ENCODE peak calls at places on chromosomes 13 and 19, in seven cellular contexts. O is IMR-90, P is cardiac muscle cell, S is bronchial epithelial cell, H is heart right ventricle, G is left ventricle myocardium inferior, A is tibial artery. W is an unnamed sample.

GRCh38 chr13:44853641-44854040 is 135.6 kb downstream of the NUFIP1 start:
- DNase-seq in O (no peak), P (peak; percentile 21), S (peak; percentile 66), H (no peak), G (no peak), A (no peak), W (no peak)

GRCh38 chr13:25886438-25887214 is 165.2 kb downstream of the SHISA2 start:
- DNase-seq in O (peak; percentile 44), P (peak; percentile 63), S (peak; percentile 95), H (no peak), G (no peak), A (no peak), W (no peak)

GRCh38 chr19:17075860-17076538 is 422 bp downstream of the MYO9B start:
- DNase-seq in O (peak; percentile 33), P (peak; percentile 31), S (peak; percentile 10), H (peak; percentile 49), G (peak; percentile 36), A (peak; percentile 49), W (no peak)

GRCh38 chr13:30113531-30113930 is 193.8 kb downstream of the KATNAL1 start:
- DNase-seq in O (no peak), P (no peak), S (no peak), H (no peak), G (no peak), A (peak; percentile 54), W (no peak)

GRCh38 chr19:5147971-5148793 is 179.3 kb downstream of the KDM4B start:
- DNase-seq in O (no peak), P (no peak), S (no peak), H (peak; percentile 25), G (peak; percentile 10), A (peak; percentile 56), W (peak; percentile 62)

GRCh38 chr13:85590231-85590931 is 208.8 kb downstream of the SLITRK6 start:
- DNase-seq in O (no peak), P (no peak), S (peak; percentile 10), H (no peak), G (no peak), A (no peak), W (no peak)

GRCh38 chr13:77285098-77285497 is 41.8 kb downstream of the MYCBP2 start:
- DNase-seq in O (no peak), P (no peak), S (no peak), H (no peak), G (no peak), A (no peak), W (no peak)

GRCh38 chr19:6739884-6740588 is 556 bp downstream of the TRIP10 start:
- DNase-seq in O (no peak), P (no peak), S (no peak), H (peak; percentile 63), G (peak; percentile 57), A (no peak), W (peak; percentile 93)

GRCh38 chr19:2785244-2786000 is at the start of gene THOP1:
- DNase-seq in O (peak; percentile 99), P (peak; percentile 99), S (peak; percentile 93), H (peak; percentile 99), G (peak; percentile 99), A (peak; percentile 99), W (peak; percentile 100)

GRCh38 chr13:39538826-39539555 is 64.0 kb downstream of the LHFPL6 start:
- DNase-seq in O (peak; percentile 81), P (no peak), S (no peak), H (no peak), G (no peak), A (no peak), W (no peak)

GRCh38 chr19:36573948-36574726 is 1.0 kb upstream of the ZNF529 start:
- DNase-seq in O (peak; percentile 35), P (peak; percentile 35), S (peak; percentile 33), H (no peak), G (no peak), A (no peak), W (no peak)

GRCh38 chr13:36766295-36766694 is 52.7 kb upstream of the RFXAP start:
- DNase-seq in O (peak; percentile 47), P (peak; percentile 74), S (peak; percentile 89), H (no peak), G (no peak), A (no peak), W (no peak)

GRCh38 chr13:47708386-47708785 is 292.7 kb downstream of the SUCLA2 start:
- DNase-seq in O (peak; percentile 49), P (peak; percentile 73), S (peak; percentile 30), H (no peak), G (no peak), A (no peak), W (no peak)

GRCh38 chr13:38401276-38401675 is 51.6 kb downstream of the UFM1 start:
- DNase-seq in O (no peak), P (no peak), S (no peak), H (no peak), G (no peak), A (no peak), W (no peak)

GRCh38 chr19:35008891-35009341 is 8.8 kb downstream of the GRAMD1A start:
- DNase-seq in O (no peak), P (no peak), S (no peak), H (peak; percentile 52), G (no peak), A (no peak), W (no peak)

GRCh38 chr13:76965759-76966421 is 17.6 kb downstream of the ACOD1 start:
- DNase-seq in O (peak; percentile 61), P (peak; percentile 89), S (peak; percentile 58), H (peak; percentile 50), G (peak; percentile 55), A (peak; percentile 69), W (no peak)

GRCh38 chr13:50198508-50198907 is 183.3 kb downstream of the KCNRG start:
- DNase-seq in O (peak; percentile 20), P (peak; percentile 83), S (peak; percentile 90), H (no peak), G (no peak), A (no peak), W (no peak)

GRCh38 chr13:93259527-93260080 is 33.0 kb downstream of the GPC6 start:
- DNase-seq in O (peak; percentile 15), P (no peak), S (peak; percentile 32), H (no peak), G (no peak), A (no peak), W (no peak)

DNA sequence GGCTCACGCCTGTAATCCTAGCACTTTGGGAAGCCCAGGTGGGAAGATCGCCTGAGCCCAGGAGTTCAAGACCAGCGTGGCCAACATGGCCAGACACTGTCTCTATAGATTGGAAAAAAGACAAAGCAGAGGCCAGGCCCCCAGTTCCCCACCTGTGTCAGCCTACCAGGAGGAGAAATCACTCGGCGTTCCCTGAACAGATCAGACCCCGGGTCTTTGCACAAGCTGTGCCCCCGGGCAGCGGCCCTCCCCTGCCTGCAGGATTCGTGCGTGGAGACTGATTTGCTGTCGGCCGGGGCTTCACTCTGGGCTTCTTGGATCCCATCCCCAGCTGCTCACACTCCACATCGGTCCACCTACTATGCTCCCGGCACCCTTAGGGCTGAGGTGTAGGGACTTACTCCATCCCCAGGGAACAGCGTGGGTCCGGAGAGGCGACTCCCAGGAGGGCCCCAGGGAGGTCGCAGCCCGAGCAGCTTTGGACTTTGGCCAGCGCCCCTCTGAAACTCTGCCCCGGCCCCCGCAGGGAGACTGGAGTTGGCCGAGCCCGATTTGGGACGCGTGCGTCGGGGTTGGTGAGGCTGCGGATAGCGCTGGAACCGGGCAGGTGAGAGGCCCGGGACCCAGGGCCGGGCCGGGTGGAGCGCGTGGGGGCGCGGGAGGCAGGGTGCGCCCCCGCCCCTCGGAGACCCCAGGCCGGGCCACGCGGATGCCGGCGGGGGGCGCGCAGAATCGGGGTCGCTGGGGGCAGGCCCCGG is 515 bp upstream of the EFNA2 start:
- DNase-seq in O (no peak), P (no peak), S (no peak), H (no peak), G (no peak), A (no peak), W (peak; percentile 90)
- H3K27me3 ChIP-seq in O (peaks cover 41% of the 10 kb centered on the region), P (no peaks in the 10 kb centered on the region), S (peaks cover 25% of the 10 kb centered on the region), H (peaks cover 63% of the 10 kb centered on the region), G (peaks cover 71% of the 10 kb centered on the region), A (peaks cover 3% of the 10 kb centered on the region), W (peaks cover 13% of the 10 kb centered on the region)

DNA sequence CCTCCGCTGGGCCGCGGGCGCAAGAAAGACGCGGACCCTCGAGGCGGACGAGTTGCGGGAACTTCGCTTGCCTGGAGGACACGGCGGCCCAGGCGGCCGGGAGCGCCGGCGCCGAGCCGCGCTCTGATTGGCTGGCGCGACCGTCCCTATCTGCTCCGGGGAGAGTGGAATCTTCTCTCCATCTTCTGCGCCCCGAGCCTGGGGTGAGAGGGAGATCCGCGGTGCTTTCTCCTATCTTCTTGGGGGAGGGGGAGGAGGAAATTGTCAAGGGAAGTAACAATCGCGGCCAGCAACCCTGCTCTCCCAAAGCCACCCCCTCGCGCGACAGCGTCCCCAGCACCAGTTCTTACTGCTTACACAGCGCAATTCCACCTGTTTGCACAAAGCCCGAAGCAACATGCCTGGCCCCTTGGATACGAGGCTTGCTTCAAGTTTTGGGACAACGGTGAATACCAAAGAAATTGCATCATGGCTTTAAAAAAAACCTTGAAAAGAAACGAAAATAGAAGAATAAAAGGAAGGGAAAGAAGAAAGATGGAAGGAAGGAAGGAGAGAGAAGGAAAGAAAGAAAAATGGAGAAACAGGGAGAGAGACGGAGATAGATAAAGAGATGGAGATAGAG is 4.8 kb downstream of the SOX21 start:
- DNase-seq in O (no peak), P (no peak), S (no peak), H (no peak), G (no peak), A (no peak), W (peak; percentile 90)
- H3K27me3 ChIP-seq in O (peaks cover 93% of the 10 kb centered on the region), P (peaks cover 100% of the 10 kb centered on the region), S (peaks cover 29% of the 10 kb centered on the region), H (peaks cover 98% of the 10 kb centered on the region), G (peaks cover 100% of the 10 kb centered on the region), A (peaks cover 5% of the 10 kb centered on the region), W (peaks cover 86% of the 10 kb centered on the region)

GRCh38 chr13:31503626-31504025 is 235.7 kb upstream of the RXFP2 start:
- DNase-seq in O (no peak), P (no peak), S (no peak), H (no peak), G (no peak), A (no peak), W (no peak)

GRCh38 chr13:31499274-31499673 is 240.1 kb upstream of the RXFP2 start:
- DNase-seq in O (no peak), P (no peak), S (no peak), H (no peak), G (no peak), A (no peak), W (no peak)

DNA sequence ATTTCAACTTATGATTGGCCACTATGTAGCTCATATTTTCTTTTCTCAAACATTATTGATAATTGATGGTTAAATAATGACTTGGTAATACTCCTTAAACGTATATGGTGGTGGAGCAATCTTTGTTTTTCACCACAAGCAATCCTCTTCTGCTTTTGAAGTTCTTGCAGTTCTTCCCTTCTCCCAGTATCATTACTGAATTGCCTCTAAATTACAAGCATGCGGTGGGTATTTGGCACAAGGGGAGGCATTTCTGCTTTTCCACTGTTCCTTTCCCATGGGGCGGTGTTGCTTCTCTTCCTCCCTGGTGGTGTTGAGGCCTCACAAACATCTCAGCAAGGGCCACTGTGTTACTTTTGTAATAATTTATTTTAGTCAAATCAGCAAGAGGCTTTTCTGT is 234.4 kb upstream of the RXFP2 start:
- DNase-seq in O (no peak), P (no peak), S (no peak), H (no peak), G (no peak), A (no peak), W (no peak)
- H3K27me3 ChIP-seq in O (no peaks in the 10 kb centered on the region), P (no peaks in the 10 kb centered on the region), S (no peaks in the 10 kb centered on the region), H (no peaks in the 10 kb centered on the region), G (no peaks in the 10 kb centered on the region), A (no peaks in the 10 kb centered on the region), W (no peaks in the 10 kb centered on the region)

DNA sequence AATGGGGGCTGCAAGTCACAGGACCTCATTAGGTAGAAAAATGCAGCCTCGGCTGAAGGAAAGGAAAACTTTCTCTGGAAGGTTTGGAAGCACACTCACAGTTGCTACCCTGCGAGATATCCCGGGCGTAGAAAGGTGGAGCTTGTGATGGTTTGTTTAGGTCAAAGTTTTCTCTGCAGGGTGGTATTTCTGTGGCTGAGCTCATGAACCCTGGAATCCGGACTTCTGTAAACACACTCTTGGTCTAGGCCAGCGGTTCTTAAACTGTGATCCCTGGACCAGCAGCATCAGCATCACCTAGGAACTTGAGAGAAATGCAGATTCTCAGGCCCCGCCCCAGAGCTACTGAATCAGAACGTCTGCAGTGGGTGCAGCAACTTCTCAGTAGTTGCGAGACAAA is 3.3 kb upstream of the SLC15A1 start:
- DNase-seq in O (no peak), P (no peak), S (no peak), H (no peak), G (no peak), A (no peak), W (no peak)
- H3K27me3 ChIP-seq in O (peaks cover 33% of the 10 kb centered on the region), P (peaks cover 33% of the 10 kb centered on the region), S (peaks cover 13% of the 10 kb centered on the region), H (peaks cover 54% of the 10 kb centered on the region), G (peaks cover 56% of the 10 kb centered on the region), A (no peaks in the 10 kb centered on the region), W (peaks cover 20% of the 10 kb centered on the region)

W was measured in H7.